ENCODE peak calls at places on chromosomes 5 and 9, in ten cellular contexts. W is CD8-positive, alpha-beta memory T cell; K is astrocyte; Q is CD4-positive, alpha-beta T cell; A is pancreas; U is SJSA1; X is neural progenitor cell; E is brain microvascular endothelial cell; C is osteoblast; V is heart left ventricle. O is an unnamed sample.

GRCh38 chr5:144309265-144309664 is 138.6 kb downstream of the KCTD16 start:
- DNase-seq in U (no peak), C (no peak), Q (no peak), X (no peak), W (no peak), A (no peak), V (no peak), K (no peak), E (no peak), O (no peak)

GRCh38 chr5:142904421-142904820 is 134.2 kb downstream of the ARHGAP26 start:
- DNase-seq in V (no peak), E (no peak), K (peak), X (no peak), Q (no peak), W (no peak), A (no peak), U (peak), C (no peak), O (no peak)

GRCh38 chr9:21455320-21455719 is 15.1 kb downstream of the IFNA1 start:
- DNase-seq in Q (no peak), U (no peak), V (no peak), E (peak), A (no peak), X (peak), K (no peak), C (peak), W (peak), O (peak)

GRCh38 chr9:133236291-133237071 is 27.4 kb upstream of the OBP2B start:
- DNase-seq in C (peak), W (no peak), V (no peak), E (no peak), X (no peak), K (no peak), Q (no peak), A (no peak), U (no peak), O (no peak)

GRCh38 chr5:109450129-109450877 is 40.5 kb upstream of the PJA2 start:
- DNase-seq in W (no peak), U (no peak), K (no peak), Q (no peak), A (no peak), C (no peak), X (peak), E (no peak), V (no peak), O (no peak)

GRCh38 chr5:156892223-156892622 is 42.1 kb downstream of the PPP1R2B start:
- DNase-seq in V (no peak), U (no peak), C (no peak), W (no peak), K (no peak), X (no peak), E (no peak), A (no peak), Q (no peak), O (no peak)

GRCh38 chr5:120344181-120344580 is 119.9 kb upstream of the PRR16 start:
- DNase-seq in K (no peak), E (no peak), X (no peak), Q (no peak), W (no peak), A (no peak), C (no peak), U (no peak), V (no peak), O (no peak)

GRCh38 chr5:115168829-115169391 is 798 bp downstream of the TRIM36 start:
- DNase-seq in Q (no peak), W (no peak), A (peak), K (no peak), E (no peak), C (no peak), U (no peak), X (peak), V (peak), O (no peak)

GRCh38 chr9:129307227-129307970 is 129.3 kb upstream of the IER5L start:
- DNase-seq in K (no peak), C (no peak), X (no peak), W (no peak), A (no peak), V (no peak), E (no peak), U (no peak), Q (no peak), O (no peak)

GRCh38 chr5:132136906-132137305 is 63.3 kb downstream of the CSF2 start:
- DNase-seq in X (no peak), C (peak), U (no peak), K (peak), W (no peak), V (no peak), Q (no peak), A (no peak), E (peak), O (peak)

GRCh38 chr5:98771389-98772109 is 1.9 kb upstream of the RGMB start:
- DNase-seq in W (peak), U (peak), K (peak), V (no peak), Q (peak), X (peak), E (peak), C (peak), A (no peak), O (peak)

GRCh38 chr9:98323051-98323830 is 67.8 kb upstream of the TBC1D2 start:
- DNase-seq in C (peak), A (no peak), V (no peak), Q (no peak), E (no peak), U (no peak), K (no peak), X (no peak), W (no peak), O (no peak)

GRCh38 chr9:98326402-98327248 is 71.2 kb upstream of the TBC1D2 start:
- DNase-seq in U (no peak), W (no peak), K (peak), C (peak), E (no peak), V (no peak), Q (no peak), A (no peak), X (no peak), O (peak)

GRCh38 chr9:98323831-98324135 is 68.3 kb upstream of the TBC1D2 start:
- DNase-seq in C (no peak), K (no peak), X (no peak), A (no peak), V (no peak), E (no peak), Q (no peak), U (no peak), W (no peak), O (no peak)

GRCh38 chr9:98327249-98327561 is 71.8 kb upstream of the TBC1D2 start:
- DNase-seq in U (no peak), X (no peak), Q (no peak), W (no peak), K (no peak), C (no peak), A (no peak), E (no peak), V (no peak), O (no peak)

GRCh38 chr9:98324801-98325200 is 69.4 kb upstream of the TBC1D2 start:
- DNase-seq in C (no peak), W (no peak), U (no peak), E (no peak), X (no peak), Q (no peak), A (no peak), K (no peak), V (no peak), O (no peak)
- H3K27ac ChIP-seq in C (no peak), W (no peak), U (peak), E (peak), X (no peak), Q (no peak), A (no peak), K (no peak), V (no peak), O (peak)

DNA sequence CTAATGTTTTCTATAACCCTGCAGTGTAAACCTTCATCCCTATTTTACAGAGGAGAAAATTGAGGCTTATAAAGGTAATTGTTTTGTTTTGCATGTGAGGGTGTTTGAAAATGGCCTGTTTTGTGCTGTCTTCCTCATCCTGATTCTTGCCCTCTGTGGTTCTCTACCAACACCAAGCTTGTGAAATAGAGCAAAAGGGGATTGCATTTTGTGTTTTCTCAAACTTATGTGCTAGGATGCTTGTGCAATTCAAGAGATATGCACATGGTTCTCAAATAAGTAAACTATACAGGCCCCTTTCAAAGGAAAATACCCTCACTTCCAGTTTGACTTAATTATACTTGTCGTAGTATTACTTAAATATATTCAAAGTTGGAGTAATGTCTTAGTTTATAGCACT is 17.2 kb downstream of the PAM start:
- DNase-seq in X (no peak), E (no peak), K (no peak), A (no peak), V (no peak), C (no peak), U (no peak), Q (no peak), W (no peak), O (no peak)
- H3K27ac ChIP-seq in X (no peak), E (no peak), K (no peak), A (no peak), V (no peak), C (no peak), U (no peak), Q (no peak), W (no peak), O (no peak)

DNA sequence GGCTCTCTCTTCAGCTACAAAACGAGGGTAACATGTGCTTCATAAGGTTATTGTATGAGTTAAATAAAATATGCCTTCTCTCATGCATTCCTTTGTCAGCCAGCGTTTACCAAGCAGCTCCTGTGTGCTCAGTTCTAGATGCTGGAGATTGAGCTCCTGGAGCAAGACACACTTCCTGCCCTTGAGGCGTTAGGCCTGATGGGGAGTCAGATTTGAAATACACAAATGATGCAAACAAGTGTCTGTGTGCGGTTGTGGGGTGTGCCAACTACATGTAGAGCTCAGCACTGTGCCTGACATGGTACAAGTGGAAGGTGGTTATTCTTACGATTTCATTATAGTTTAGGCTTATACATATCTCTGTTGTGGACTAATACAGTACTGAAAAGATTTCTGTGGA is 39.6 kb upstream of the ANGPTL2 start:
- DNase-seq in K (no peak), X (no peak), C (peak), E (no peak), W (no peak), A (no peak), U (no peak), V (no peak), Q (no peak), O (peak)
- H3K27ac ChIP-seq in K (no peak), X (no peak), C (no peak), E (no peak), W (no peak), A (no peak), U (no peak), V (no peak), Q (no peak), O (no peak)

GRCh38 chr5:133869675-133869978 is 98.8 kb downstream of the C5orf15 start:
- DNase-seq in A (no peak), W (no peak), V (no peak), E (no peak), X (no peak), U (no peak), K (no peak), C (no peak), Q (no peak), O (no peak)
- H3K27ac ChIP-seq in A (no peak), W (no peak), V (peak), E (no peak), X (no peak), U (no peak), K (no peak), C (no peak), Q (no peak), O (no peak)

GRCh38 chr5:756171-756570 is 28.4 kb downstream of the ZDHHC11B start:
- DNase-seq in X (no peak), E (no peak), A (peak), C (no peak), V (peak), K (no peak), W (no peak), U (no peak), Q (no peak), O (no peak)

GRCh38 chr5:757931-758697 is 26.4 kb downstream of the ZDHHC11B start:
- DNase-seq in Q (peak), E (no peak), V (peak), X (peak), K (no peak), U (no peak), A (peak), C (peak), W (no peak), O (no peak)

GRCh38 chr5:758698-759053 is 25.9 kb downstream of the ZDHHC11B start:
- DNase-seq in U (no peak), C (no peak), K (no peak), A (peak), E (no peak), Q (no peak), V (no peak), X (no peak), W (no peak), O (no peak)

GRCh38 chr5:757346-757930 is 27.1 kb downstream of the ZDHHC11B start:
- DNase-seq in V (no peak), X (peak), W (no peak), U (no peak), A (peak), K (no peak), E (no peak), Q (peak), C (peak), O (no peak)

DNA sequence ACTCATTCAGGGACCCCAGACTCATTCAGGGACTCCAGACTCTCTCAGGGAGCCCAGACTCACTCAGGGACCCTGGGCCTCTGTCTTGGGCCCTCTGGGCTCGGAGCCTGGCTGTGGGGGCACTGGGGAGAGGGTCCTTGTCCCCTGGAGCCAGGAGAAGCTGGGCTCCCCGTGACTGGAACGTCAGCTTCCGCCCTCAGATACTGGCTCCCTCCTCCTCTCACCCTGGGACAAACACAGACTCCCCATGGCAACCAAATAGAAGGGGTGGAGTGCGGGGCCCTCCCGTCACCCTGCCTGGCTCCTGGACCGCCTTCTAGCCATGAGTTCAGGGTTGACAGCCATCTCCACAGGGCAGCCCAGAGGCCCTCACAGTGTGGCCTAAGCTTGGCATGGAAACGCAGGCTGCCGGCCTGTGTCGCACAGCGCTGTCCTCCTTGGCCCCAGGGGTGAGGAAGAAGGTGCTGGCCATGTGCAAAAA is 27.6 kb downstream of the ZDHHC11B start:
- DNase-seq in U (no peak), W (no peak), E (no peak), Q (peak), C (no peak), V (peak), K (no peak), A (peak), X (no peak), O (no peak)
- H3K27ac ChIP-seq in U (no peak), W (no peak), E (no peak), Q (no peak), C (no peak), V (peak), K (no peak), A (no peak), X (no peak), O (no peak)

GRCh38 chr5:158874814-158875213 is 224.9 kb downstream of the EBF1 start:
- DNase-seq in V (no peak), U (no peak), W (no peak), X (no peak), E (no peak), C (no peak), K (no peak), A (no peak), Q (no peak), O (no peak)
- H3K27ac ChIP-seq in V (peak), U (peak), W (no peak), X (no peak), E (peak), C (peak), K (no peak), A (no peak), Q (no peak), O (no peak)

O was measured in IMR-90.